ENCODE peak calls at places on chromosome 12, in eight cellular contexts. U is lung; M is GM23248; R is endothelial cell of umbilical vein; X is breast epithelium; A is upper lobe of right lung; F is astrocyte; V is CD8-positive, alpha-beta T cell. Z is an unnamed sample.

GRCh38 chr12:442235-442884 is 17.4 kb upstream of the B4GALNT3 start:
- DNase-seq in U (peak; percentile 45), M (peak; percentile 62), R (peak; percentile 59), X (no peak), A (no peak), F (no peak), V (peak; percentile 43), Z (peak; percentile 31)

GRCh38 chr12:48857278-48857994 is 5.5 kb upstream of the DDX23 start:
- DNase-seq in U (no peak), M (no peak), R (no peak), X (no peak), A (no peak), F (no peak), V (no peak), Z (no peak)

GRCh38 chr12:92624236-92624635 is 78.6 kb upstream of the PLEKHG7 start:
- DNase-seq in U (no peak), M (peak; percentile 82), R (peak; percentile 51), X (no peak), A (no peak), F (peak; percentile 88), V (no peak), Z (no peak)

GRCh38 chr12:100987552-100988277 is 193.1 kb downstream of the ANO4 start:
- DNase-seq in U (no peak), M (peak; percentile 93), R (peak; percentile 51), X (no peak), A (no peak), F (peak; percentile 66), V (no peak), Z (no peak)

GRCh38 chr12:121925361-121925725 is 7.0 kb downstream of the CFAP251 start:
- DNase-seq in U (no peak), M (peak; percentile 91), R (peak; percentile 50), X (no peak), A (no peak), F (peak; percentile 86), V (no peak), Z (no peak)

GRCh38 chr12:28961948-28962384 is 187.1 kb upstream of the FAR2 start:
- DNase-seq in U (no peak), M (no peak), R (peak; percentile 96), X (no peak), A (no peak), F (peak; percentile 39), V (no peak), Z (no peak)

GRCh38 chr12:127712561-127712960 is 554.4 kb upstream of the TMEM132C start:
- DNase-seq in U (no peak), M (no peak), R (no peak), X (no peak), A (no peak), F (no peak), V (no peak), Z (no peak)

GRCh38 chr12:121649819-121650353 is 19.6 kb downstream of the MORN3 start:
- DNase-seq in U (no peak), M (no peak), R (no peak), X (no peak), A (no peak), F (no peak), V (no peak), Z (no peak)

GRCh38 chr12:71558445-71558844 is 105.2 kb downstream of the ZFC3H1 start:
- DNase-seq in U (no peak), M (peak; percentile 48), R (no peak), X (no peak), A (no peak), F (peak; percentile 46), V (no peak), Z (no peak)

GRCh38 chr12:129152291-129153075 is 299.2 kb downstream of the GLT1D1 start:
- DNase-seq in U (no peak), M (no peak), R (no peak), X (no peak), A (no peak), F (no peak), V (no peak), Z (no peak)
- H3K9me3 ChIP-seq in U (peaks cover 9% of the 10 kb centered on the region), M (no peaks in the 10 kb centered on the region), R (peaks cover 7% of the 10 kb centered on the region), X (no peaks in the 10 kb centered on the region), A (no peaks in the 10 kb centered on the region), F (no peaks in the 10 kb centered on the region), V (no peaks in the 10 kb centered on the region), Z (no peaks in the 10 kb centered on the region)

GRCh38 chr12:30396576-30396975 is 299.1 kb downstream of the IPO8 start:
- DNase-seq in U (no peak), M (no peak), R (no peak), X (no peak), A (no peak), F (no peak), V (no peak), Z (no peak)

GRCh38 chr12:30400349-30400748 is 295.3 kb downstream of the IPO8 start:
- DNase-seq in U (no peak), M (no peak), R (no peak), X (no peak), A (no peak), F (no peak), V (no peak), Z (no peak)

GRCh38 chr12:30395190-30395589 is 300.5 kb downstream of the IPO8 start:
- DNase-seq in U (no peak), M (no peak), R (no peak), X (no peak), A (no peak), F (no peak), V (no peak), Z (no peak)

GRCh38 chr12:30399859-30400258 is 295.8 kb downstream of the IPO8 start:
- DNase-seq in U (no peak), M (no peak), R (no peak), X (no peak), A (no peak), F (no peak), V (no peak), Z (no peak)
- H3K9me3 ChIP-seq in U (no peaks in the 10 kb centered on the region), M (no peaks in the 10 kb centered on the region), R (no peaks in the 10 kb centered on the region), X (peaks cover 23% of the 10 kb centered on the region), A (no peaks in the 10 kb centered on the region), F (peaks cover 6% of the 10 kb centered on the region), V (no peaks in the 10 kb centered on the region), Z (no peaks in the 10 kb centered on the region)

GRCh38 chr12:34404377-34405285 is 382.3 kb downstream of the ALG10 start:
- DNase-seq in U (peak; percentile 18), M (no peak), R (no peak), X (peak; percentile 8), A (peak; percentile 23), F (no peak), V (peak; percentile 9), Z (no peak)
- H3K9me3 ChIP-seq in U (peaks cover 6% of the 10 kb centered on the region), M (no peaks in the 10 kb centered on the region), R (peaks cover 3% of the 10 kb centered on the region), X (peaks cover 97% of the 10 kb centered on the region), A (peaks cover 26% of the 10 kb centered on the region), F (peaks cover 42% of the 10 kb centered on the region), V (peaks cover 9% of the 10 kb centered on the region), Z (peaks cover 4% of the 10 kb centered on the region)

GRCh38 chr12:132940071-132940719 is 15.9 kb downstream of the ZNF605 start:
- DNase-seq in U (no peak), M (no peak), R (no peak), X (no peak), A (no peak), F (no peak), V (no peak), Z (no peak)
- H3K9me3 ChIP-seq in U (no peaks in the 10 kb centered on the region), M (peaks cover 2% of the 10 kb centered on the region), R (peaks cover 9% of the 10 kb centered on the region), X (peaks cover 85% of the 10 kb centered on the region), A (peaks cover 54% of the 10 kb centered on the region), F (peaks cover 32% of the 10 kb centered on the region), V (peaks cover 14% of the 10 kb centered on the region), Z (peaks cover 9% of the 10 kb centered on the region)

GRCh38 chr12:34406228-34406995 is 384.1 kb downstream of the ALG10 start:
- DNase-seq in U (no peak), M (no peak), R (no peak), X (peak; percentile 5), A (peak; percentile 50), F (no peak), V (peak; percentile 6), Z (peak; percentile 1)

GRCh38 chr12:34403706-34404376 is 381.5 kb downstream of the ALG10 start:
- DNase-seq in U (peak; percentile 24), M (no peak), R (no peak), X (no peak), A (peak; percentile 50), F (no peak), V (no peak), Z (peak; percentile 6)

GRCh38 chr12:34407813-34408212 is 385.5 kb downstream of the ALG10 start:
- DNase-seq in U (no peak), M (no peak), R (no peak), X (no peak), A (no peak), F (no peak), V (no peak), Z (no peak)

GRCh38 chr12:34406996-34407300 is 384.7 kb downstream of the ALG10 start:
- DNase-seq in U (peak; percentile 25), M (no peak), R (no peak), X (peak; percentile 11), A (no peak), F (no peak), V (peak; percentile 5), Z (no peak)

GRCh38 chr12:34405286-34406227 is 383.3 kb downstream of the ALG10 start:
- DNase-seq in U (peak; percentile 24), M (no peak), R (no peak), X (no peak), A (peak; percentile 43), F (no peak), V (peak; percentile 4), Z (no peak)
- H3K9me3 ChIP-seq in U (peaks cover 12% of the 10 kb centered on the region), M (no peaks in the 10 kb centered on the region), R (peaks cover 3% of the 10 kb centered on the region), X (peaks cover 97% of the 10 kb centered on the region), A (peaks cover 29% of the 10 kb centered on the region), F (peaks cover 34% of the 10 kb centered on the region), V (peaks cover 9% of the 10 kb centered on the region), Z (peaks cover 4% of the 10 kb centered on the region)

GRCh38 chr12:133130808-133131128 is 341 bp downstream of the ZNF10 start:
- DNase-seq in U (peak; percentile 31), M (peak; percentile 57), R (no peak), X (peak; percentile 25), A (peak; percentile 69), F (no peak), V (no peak), Z (no peak)

GRCh38 chr12:133130038-133130807 is at the start of the genes ZNF10 and ZNF891:
- DNase-seq in U (peak; percentile 96), M (peak; percentile 98), R (peak; percentile 99), X (peak; percentile 93), A (peak; percentile 98), F (peak; percentile 93), V (peak; percentile 97), Z (peak; percentile 91)

GRCh38 chr12:133124674-133125073 is 5.4 kb downstream of the ZNF891 start:
- DNase-seq in U (no peak), M (no peak), R (no peak), X (no peak), A (no peak), F (no peak), V (no peak), Z (no peak)

GRCh38 chr12:133129368-133130037 is 571 bp downstream of the ZNF891 start:
- DNase-seq in U (no peak), M (peak; percentile 74), R (no peak), X (no peak), A (no peak), F (peak; percentile 44), V (no peak), Z (no peak)
- H3K9me3 ChIP-seq in U (peaks cover 19% of the 10 kb centered on the region), M (no peaks in the 10 kb centered on the region), R (peaks cover 6% of the 10 kb centered on the region), X (peaks cover 62% of the 10 kb centered on the region), A (peaks cover 56% of the 10 kb centered on the region), F (peaks cover 22% of the 10 kb centered on the region), V (peaks cover 22% of the 10 kb centered on the region), Z (peaks cover 27% of the 10 kb centered on the region)

GRCh38 chr12:107612508-107612907 is 73.1 kb upstream of the PWP1 start:
- DNase-seq in U (no peak), M (no peak), R (no peak), X (no peak), A (no peak), F (no peak), V (no peak), Z (no peak)
- H3K9me3 ChIP-seq in U (no peaks in the 10 kb centered on the region), M (no peaks in the 10 kb centered on the region), R (no peaks in the 10 kb centered on the region), X (no peaks in the 10 kb centered on the region), A (no peaks in the 10 kb centered on the region), F (no peaks in the 10 kb centered on the region), V (no peaks in the 10 kb centered on the region), Z (no peaks in the 10 kb centered on the region)

Z was measured in T-helper 17 cell.